ENCODE peak calls at places on chromosomes 1 and 21, in nine cellular contexts. Q, D, R, S, C, H, L, B and O are unnamed samples. For H3K4me1, the result is how much of the 10 kb centered on the place peaks cover.

GRCh38 chr1:87927391-87928073 is 598.9 kb downstream of the LMO4 start:
- DNase-seq in L (no peak), C (no peak), B (no peak), R (no peak), D (no peak), H (no peak), Q (no peak), S (no peak), O (no peak)

GRCh38 chr1:100387209-100387608 is 34.9 kb downstream of the CDC14A start:
- DNase-seq in H (no peak), Q (no peak), L (no peak), D (no peak), S (peak), C (no peak), B (no peak), R (no peak), O (no peak)

GRCh38 chr1:6955357-6956154 is 170.3 kb downstream of the CAMTA1 start:
- DNase-seq in H (no peak), R (no peak), D (no peak), C (no peak), L (no peak), S (no peak), Q (peak), B (no peak), O (no peak)

GRCh38 chr1:21594935-21595897 is 73.9 kb downstream of the RAP1GAP start:
- DNase-seq in L (no peak), C (peak), Q (no peak), S (peak), D (peak), B (peak), R (peak), H (peak), O (no peak)

GRCh38 chr21:46038871-46039397 is 57.4 kb downstream of the COL6A1 start:
- DNase-seq in L (no peak), C (no peak), D (no peak), Q (no peak), H (peak), B (no peak), R (no peak), S (no peak), O (no peak)

GRCh38 chr1:111990026-111990877 is 784 bp upstream of the KCND3 start:
- DNase-seq in Q (peak), R (peak), D (peak), C (no peak), S (peak), L (no peak), H (no peak), B (peak), O (no peak)

GRCh38 chr21:21246007-21246406 is 247.8 kb downstream of the NCAM2 start:
- DNase-seq in R (no peak), S (no peak), C (no peak), B (no peak), L (no peak), Q (no peak), D (no peak), H (no peak), O (no peak)

GRCh38 chr21:30962013-30962412 is 76.3 kb downstream of the KRTAP19-8 start:
- DNase-seq in Q (no peak), S (peak), B (no peak), H (no peak), D (no peak), R (no peak), C (no peak), L (no peak), O (no peak)

GRCh38 chr1:175783126-175783722 is 39.8 kb upstream of the TNR start:
- DNase-seq in C (no peak), R (no peak), S (no peak), B (no peak), D (no peak), L (no peak), H (no peak), Q (no peak), O (no peak)

GRCh38 chr1:69263982-69264381 is 303.7 kb upstream of the LRRC7 start:
- DNase-seq in Q (no peak), B (no peak), H (no peak), L (no peak), C (peak), S (no peak), R (no peak), D (no peak), O (no peak)

GRCh38 chr1:197838836-197839235 is 63.6 kb upstream of the DENND1B start:
- DNase-seq in R (no peak), Q (no peak), D (no peak), S (no peak), L (no peak), H (no peak), B (no peak), C (no peak), O (no peak)

GRCh38 chr21:27721675-27722074 is 754.8 kb upstream of the ADAMTS5 start:
- DNase-seq in D (no peak), S (no peak), Q (no peak), L (no peak), B (no peak), R (no peak), C (no peak), H (no peak), O (no peak)

GRCh38 chr1:48741380-48741779 is 35.3 kb downstream of the BEND5 start:
- DNase-seq in L (no peak), S (no peak), B (no peak), D (no peak), H (no peak), R (no peak), Q (peak), C (no peak), O (no peak)

GRCh38 chr1:210446479-210446878 is 117.8 kb downstream of the HHAT start:
- DNase-seq in R (no peak), H (peak), B (no peak), Q (no peak), C (no peak), L (no peak), S (no peak), D (no peak), O (no peak)

GRCh38 chr1:6103854-6104530 is 58.3 kb downstream of the KCNAB2 start:
- DNase-seq in L (no peak), Q (no peak), R (no peak), D (no peak), C (no peak), S (no peak), B (no peak), H (peak), O (no peak)

GRCh38 chr1:227938911-227939790 is 8.6 kb downstream of the WNT9A start:
- DNase-seq in B (peak), Q (no peak), H (peak), L (no peak), R (peak), D (peak), C (no peak), S (no peak), O (no peak)

GRCh38 chr1:182781849-182782586 is 7.6 kb upstream of the NPL start:
- DNase-seq in D (peak), S (peak), R (peak), B (peak), L (peak), Q (peak), H (peak), C (peak), O (peak)

GRCh38 chr1:107147813-107148212 is 7.0 kb downstream of the NTNG1 start:
- DNase-seq in L (no peak), D (no peak), B (no peak), C (no peak), R (no peak), S (no peak), Q (no peak), H (no peak), O (no peak)

GRCh38 chr1:223482132-223482531 is 88.9 kb downstream of the CCDC185 start:
- DNase-seq in L (no peak), C (no peak), D (no peak), S (no peak), R (no peak), H (no peak), B (no peak), Q (no peak), O (no peak)

GRCh38 chr1:6770727-6771567 is 14.3 kb upstream of the CAMTA1 start:
- DNase-seq in B (no peak), C (peak), R (no peak), D (no peak), Q (no peak), L (no peak), H (no peak), S (peak), O (no peak)

GRCh38 chr1:1069711-1070676 is 4.1 kb downstream of the RNF223 start:
- DNase-seq in C (no peak), S (no peak), D (no peak), R (no peak), L (no peak), H (peak), Q (no peak), B (no peak), O (no peak)

GRCh38 chr1:18175530-18176377 is 68.2 kb downstream of the IGSF21 start:
- DNase-seq in S (peak), B (no peak), L (no peak), D (no peak), C (peak), Q (peak), R (peak), H (no peak), O (no peak)

GRCh38 chr1:203871114-203871875 is 9.9 kb downstream of the SNRPE start:
- DNase-seq in Q (peak), B (no peak), C (peak), L (no peak), R (no peak), D (peak), S (peak), H (no peak), O (no peak)

GRCh38 chr1:64623750-64624445 is 121.0 kb upstream of the RAVER2 start:
- DNase-seq in Q (no peak), D (no peak), L (no peak), S (no peak), B (no peak), H (no peak), C (peak), R (no peak), O (no peak)

GRCh38 chr1:25031601-25031965 is 101.5 kb upstream of the RUNX3 start:
- DNase-seq in L (no peak), R (no peak), C (no peak), S (no peak), B (no peak), D (no peak), Q (no peak), H (no peak), O (no peak)

GRCh38 chr1:92259350-92259749 is 39.4 kb downstream of the GLMN start:
- DNase-seq in S (no peak), H (no peak), D (no peak), C (no peak), Q (no peak), L (no peak), B (no peak), R (no peak), O (no peak)

GRCh38 chr1:41673806-41674205 is 189.3 kb upstream of the EDN2 start:
- DNase-seq in S (no peak), B (no peak), H (peak), C (no peak), R (no peak), D (no peak), L (no peak), Q (no peak), O (no peak)

DNA sequence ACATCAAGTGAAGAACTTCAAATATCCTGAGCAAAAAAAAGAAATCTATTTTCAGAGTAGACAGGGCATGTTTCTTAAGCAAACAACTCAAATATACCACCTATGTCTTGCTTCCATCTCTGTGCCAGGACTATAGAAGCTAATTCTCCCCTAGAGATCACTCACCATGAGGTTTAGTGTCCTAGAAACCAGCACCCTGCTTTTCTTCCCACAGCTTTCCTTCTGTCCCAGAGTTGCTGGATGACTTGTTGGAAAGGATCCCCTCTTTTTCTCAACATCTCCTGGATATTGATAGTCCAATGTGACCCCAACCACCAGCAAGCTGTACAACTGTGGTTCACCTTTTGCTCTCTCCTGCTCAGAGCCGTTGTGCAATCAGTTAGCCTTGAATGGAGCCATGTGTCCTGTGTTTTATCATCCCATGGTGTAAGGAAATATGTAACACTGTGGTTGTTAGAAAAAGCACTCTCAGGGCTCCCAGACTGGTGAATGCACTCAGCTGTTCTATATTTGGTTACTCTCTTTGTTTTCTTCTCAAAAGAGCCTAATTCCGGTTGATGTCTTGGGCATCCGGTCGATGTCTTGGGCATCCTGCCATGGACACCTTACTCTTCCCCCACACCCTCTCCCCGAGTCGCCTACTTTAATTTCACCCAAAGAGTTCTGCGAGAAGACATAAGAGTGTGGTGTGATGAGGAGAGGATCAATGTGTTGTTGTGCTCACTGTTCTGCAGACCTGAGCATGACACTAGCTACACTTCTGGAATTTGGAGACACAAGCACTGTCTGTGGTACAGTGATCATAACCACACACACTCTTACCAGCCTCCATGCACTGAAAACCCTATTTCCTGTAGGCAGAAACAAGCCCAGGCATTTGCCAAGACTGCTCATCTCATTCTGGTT is 1.7 kb downstream of the TNFSF4 start:
- DNase-seq in L (no peak), C (no peak), R (no peak), B (no peak), D (no peak), S (no peak), H (no peak), Q (no peak), O (no peak)
- TF ChIP-seq POLR2AphosphoS5 in L (no peak), C (no peak), R (peak), B (no peak), D (peak), S (no peak), H (no peak), Q (no peak), O (no peak)

GRCh38 chr1:118983558-118984021 is 4.6 kb downstream of the TBX15 start:
- DNase-seq in H (no peak), S (peak), B (no peak), R (no peak), Q (no peak), L (no peak), D (no peak), C (peak), O (no peak)

GRCh38 chr1:118984086-118984989 is 3.8 kb downstream of the TBX15 start:
- DNase-seq in L (no peak), H (no peak), C (peak), D (no peak), S (peak), R (no peak), B (no peak), Q (no peak), O (no peak)

GRCh38 chr1:118982816-118983557 is 5.2 kb downstream of the TBX15 start:
- DNase-seq in L (no peak), H (no peak), C (peak), D (no peak), R (no peak), S (peak), Q (no peak), B (no peak), O (no peak)

GRCh38 chr1:118981436-118981835 is 6.7 kb downstream of the TBX15 start:
- DNase-seq in L (no peak), B (no peak), R (no peak), H (no peak), Q (no peak), C (no peak), S (no peak), D (no peak), O (no peak)

GRCh38 chr1:118982281-118982680 is 5.9 kb downstream of the TBX15 start:
- DNase-seq in H (no peak), D (no peak), C (peak), R (no peak), Q (no peak), L (no peak), S (no peak), B (no peak), O (no peak)
- H3K4me3 ChIP-seq in H (no peak), D (no peak), C (no peak), R (no peak), Q (no peak), L (no peak), S (no peak), B (no peak), O (no peak)

DNA sequence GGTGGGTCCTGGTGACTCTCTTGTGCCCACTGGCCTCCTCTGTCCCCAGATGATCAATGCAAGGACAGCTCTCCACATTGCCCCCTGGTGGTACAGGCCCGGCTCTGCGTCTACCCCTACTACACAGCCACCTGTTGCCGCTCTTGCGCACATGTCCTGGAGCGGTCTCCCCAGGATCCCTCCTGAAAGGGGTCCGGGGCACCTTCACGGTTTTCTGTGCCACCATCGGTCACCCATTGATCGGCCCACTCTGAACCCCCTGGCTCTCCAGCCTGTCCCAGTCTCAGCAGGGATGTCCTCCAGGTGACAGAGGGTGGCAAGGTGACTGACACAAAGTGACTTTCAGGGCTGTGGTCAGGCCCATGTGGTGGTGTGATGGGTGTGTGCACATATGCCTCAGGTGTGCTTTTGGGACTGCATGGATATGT is 10.8 kb downstream of the ADAMTSL4 start:
- DNase-seq in R (peak), L (no peak), C (peak), B (peak), H (peak), D (peak), Q (peak), S (peak), O (peak)
- H3K4me1 ChIP-seq in R (half or more), L (under half), C (under half), B (half or more), H (half or more), D (half or more), Q (under half), S (under half), O (under half)

DNA sequence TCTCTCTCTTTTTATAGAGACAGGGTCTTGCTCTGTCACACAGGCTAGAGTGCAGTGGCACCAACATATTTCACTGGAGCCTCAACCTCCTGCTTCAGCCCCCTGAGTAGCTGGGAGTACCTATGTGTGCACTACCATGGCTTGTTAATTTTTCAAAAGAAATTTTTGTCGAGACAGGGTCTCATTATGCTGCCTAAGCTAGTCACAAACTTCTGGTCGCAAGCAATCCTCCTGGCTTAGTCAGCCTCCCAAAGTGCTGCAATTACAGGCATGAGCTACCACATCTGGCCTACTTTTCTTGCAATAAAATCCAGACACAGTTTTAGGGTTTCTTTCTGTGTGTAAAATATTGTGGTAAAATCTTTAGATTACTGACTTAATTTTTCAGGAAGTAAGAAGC is 27.9 kb upstream of the NTPCR start:
- DNase-seq in B (no peak), C (no peak), S (no peak), H (no peak), L (no peak), Q (no peak), D (no peak), R (no peak), O (no peak)
- TF ChIP-seq POLR2AphosphoS5 in B (no peak), C (no peak), S (no peak), H (no peak), L (no peak), Q (no peak), D (no peak), R (no peak), O (no peak)

GRCh38 chr21:14495075-14495474 is 51.0 kb downstream of the SAMSN1 start:
- DNase-seq in L (no peak), D (no peak), Q (no peak), B (no peak), C (no peak), R (no peak), S (no peak), H (no peak), O (no peak)
- H3K4me3 ChIP-seq in L (no peak), D (no peak), Q (no peak), B (no peak), C (no peak), R (no peak), S (no peak), H (no peak), O (no peak)

GRCh38 chr1:181077576-181078242 is 10.8 kb upstream of the IER5 start:
- DNase-seq in H (no peak), L (no peak), C (no peak), Q (no peak), R (no peak), B (no peak), S (no peak), D (no peak), O (no peak)
- H3K4me1 ChIP-seq in H (under half), L (under half), C (under half), Q (under half), R (under half), B (under half), S (under half), D (under half), O (under half)

DNA sequence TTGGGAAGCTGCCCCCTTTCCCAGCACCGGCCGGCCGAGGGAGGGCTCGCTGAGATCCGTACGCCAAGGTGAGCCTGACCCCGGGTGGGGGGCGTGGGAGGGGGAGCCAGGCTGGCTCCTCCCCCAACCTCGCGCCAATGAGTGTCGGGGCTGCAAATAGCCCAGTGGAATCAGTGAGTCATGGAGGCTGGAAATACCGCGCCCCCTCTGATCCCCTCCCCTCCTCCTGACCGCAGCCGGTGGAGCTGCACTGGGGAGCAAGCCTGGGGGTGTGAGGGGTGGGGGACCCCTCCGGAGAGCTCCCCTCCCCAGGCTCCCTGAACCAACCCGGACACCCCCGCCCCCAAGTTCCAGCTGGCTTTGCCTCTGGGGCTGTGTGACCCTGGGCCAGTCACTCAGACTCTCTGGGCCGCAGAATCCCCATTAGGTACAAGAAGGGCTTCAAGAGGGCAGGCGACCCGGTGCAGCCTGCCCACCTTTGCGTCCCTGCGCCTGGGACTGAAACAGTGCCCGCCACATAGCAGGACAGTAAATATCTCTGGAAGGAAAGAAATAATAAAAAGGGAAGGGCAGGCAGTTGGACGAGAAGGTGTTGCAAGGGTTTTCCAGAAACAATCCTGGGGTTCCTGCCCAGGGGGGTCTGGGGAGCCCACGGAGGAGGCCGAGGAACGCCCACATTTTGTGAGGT is 4.5 kb downstream of the HSPB7 start:
- DNase-seq in D (peak), Q (peak), B (peak), L (no peak), C (peak), S (peak), R (peak), H (no peak), O (peak)
- TF ChIP-seq POLR2AphosphoS5 in D (peak), Q (peak), B (no peak), L (no peak), C (no peak), S (peak), R (no peak), H (no peak), O (peak)

DNA sequence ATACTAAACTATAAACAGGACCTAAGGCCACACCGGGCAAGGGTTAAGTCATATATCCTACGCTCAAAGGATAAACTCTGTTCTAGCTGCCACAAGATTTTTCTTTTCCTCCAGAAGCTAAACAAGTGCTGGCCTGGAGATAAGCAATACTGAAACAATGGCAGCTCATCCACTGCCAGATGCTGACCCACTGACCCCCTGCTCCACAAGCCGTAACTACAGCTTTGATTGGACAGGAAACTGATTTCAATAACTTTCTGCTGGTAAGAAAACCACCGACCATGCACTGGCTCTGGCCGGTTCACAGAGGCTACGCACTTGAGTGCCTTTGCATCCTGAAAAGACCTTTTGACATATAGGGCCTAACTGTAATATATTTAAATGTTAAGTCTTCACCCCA is 51.3 kb upstream of the PLA2G2C start:
- DNase-seq in H (no peak), R (no peak), L (no peak), S (no peak), Q (no peak), B (no peak), D (no peak), C (peak), O (no peak)
- H3K4me3 ChIP-seq in H (no peak), R (no peak), L (no peak), S (no peak), Q (no peak), B (no peak), D (no peak), C (no peak), O (no peak)